ENCODE peak calls at places on chromosomes 3 and 15, in six cellular contexts. W, Y, B, D, U and N are unnamed samples.

GRCh38 chr3:193826126-193826795 is 233.3 kb downstream of the OPA1 start:
- DNase-seq in U (peak), D (no peak), W (no peak), B (peak), Y (no peak), N (peak)

GRCh38 chr15:45662375-45662774 is 27.5 kb downstream of the SQOR start:
- DNase-seq in W (no peak), U (no peak), Y (no peak), D (no peak), B (no peak), N (no peak)

GRCh38 chr3:124409650-124410275 is 320.5 kb upstream of the UMPS start:
- DNase-seq in D (no peak), Y (no peak), U (peak), W (no peak), B (no peak), N (no peak)

GRCh38 chr15:51144021-51144532 is 49.4 kb upstream of the TNFAIP8L3 start:
- DNase-seq in Y (no peak), U (peak), W (no peak), D (no peak), B (peak), N (no peak)

GRCh38 chr3:66463734-66464511 is 36.9 kb downstream of the LRIG1 start:
- DNase-seq in W (no peak), Y (no peak), U (no peak), D (no peak), B (no peak), N (no peak)

GRCh38 chr15:85592148-85592547 is 202.6 kb downstream of the KLHL25 start:
- DNase-seq in B (no peak), W (no peak), Y (no peak), U (peak), D (no peak), N (no peak)

GRCh38 chr15:96070636-96071035 is 259.9 kb upstream of the NR2F2 start:
- DNase-seq in B (no peak), Y (no peak), W (no peak), D (no peak), U (peak), N (no peak)

GRCh38 chr3:159936541-159936940 is 52.1 kb upstream of the IL12A start:
- DNase-seq in Y (no peak), D (no peak), U (peak), B (no peak), W (no peak), N (no peak)

GRCh38 chr15:91890614-91891013 is 37.1 kb downstream of the SLCO3A1 start:
- DNase-seq in W (no peak), D (no peak), B (no peak), Y (no peak), U (peak), N (no peak)

GRCh38 chr3:169591983-169592644 is 71.4 kb downstream of the MECOM start:
- DNase-seq in U (peak), W (no peak), D (no peak), Y (no peak), B (no peak), N (no peak)

GRCh38 chr15:74889390-74889881 is 406 bp upstream of the MPI start:
- DNase-seq in W (no peak), B (peak), U (peak), D (peak), Y (peak), N (no peak)

GRCh38 chr3:176469694-176470205 is 727.5 kb downstream of the TBL1XR1 start:
- DNase-seq in D (no peak), B (no peak), Y (no peak), U (no peak), W (no peak), N (no peak)

GRCh38 chr3:111676177-111677021 is 81.3 kb upstream of the ZBED2 start:
- DNase-seq in W (no peak), B (no peak), D (no peak), U (no peak), Y (no peak), N (no peak)

GRCh38 chr3:15097889-15098288 is 1.1 kb downstream of the RBSN start:
- DNase-seq in D (no peak), U (no peak), Y (no peak), W (no peak), B (peak), N (no peak)

GRCh38 chr15:74786659-74787165 is 4.8 kb downstream of the CSK start:
- DNase-seq in U (no peak), B (peak), D (no peak), W (no peak), Y (no peak), N (no peak)

GRCh38 chr3:46484911-46485696 is 12.7 kb upstream of the RTP3 start:
- DNase-seq in D (no peak), B (no peak), W (no peak), Y (no peak), U (no peak), N (no peak)

GRCh38 chr3:73709712-73710111 is 85.0 kb upstream of the PDZRN3 start:
- DNase-seq in B (no peak), U (no peak), W (no peak), D (no peak), Y (no peak), N (no peak)

GRCh38 chr3:15794303-15794771 is 3.4 kb downstream of the ANKRD28 start:
- DNase-seq in U (peak), D (no peak), Y (no peak), W (no peak), B (peak), N (no peak)

GRCh38 chr3:173993299-173993698 is 595.8 kb downstream of the NLGN1 start:
- DNase-seq in D (no peak), W (no peak), B (no peak), Y (no peak), U (peak), N (no peak)

GRCh38 chr3:9196009-9196408 is 53.4 kb downstream of the SRGAP3 start:
- DNase-seq in Y (no peak), U (no peak), B (no peak), D (no peak), W (no peak), N (no peak)

GRCh38 chr15:100073982-100074381 is 267.8 kb downstream of the ADAMTS17 start:
- DNase-seq in W (no peak), Y (no peak), B (no peak), U (no peak), D (no peak), N (no peak)

GRCh38 chr3:187281191-187281714 is 10.3 kb downstream of the MASP1 start:
- DNase-seq in D (no peak), W (no peak), B (no peak), Y (no peak), U (peak), N (peak)

GRCh38 chr15:97993310-97993738 is 32.8 kb downstream of the ARRDC4 start:
- DNase-seq in D (no peak), Y (no peak), W (no peak), U (no peak), B (peak), N (no peak)

GRCh38 chr3:15676259-15676658 is 74.7 kb downstream of the BTD start:
- DNase-seq in Y (no peak), D (no peak), U (peak), B (no peak), W (no peak), N (no peak)